ENCODE peak calls at places on chromosome 6, in four cellular contexts. One of them, this sample, is unnamed. For H3K4me1, the result is how much of the 10 kb centered on the place peaks cover.

GRCh38 chr6:147154454-147154853 is 49.8 kb upstream of the STXBP5 start:
- DNase-seq in colonic mucosa: no peak
- DNase-seq in hepatocyte: peak
- DNase-seq in ovary: no peak
- DNase-seq in this sample: peak

GRCh38 chr6:139852484-139853140 is 478.2 kb upstream of the CITED2 start:
- DNase-seq in colonic mucosa: no peak
- DNase-seq in hepatocyte: peak
- DNase-seq in ovary: no peak
- DNase-seq in this sample: peak

GRCh38 chr6:121886223-121886830 is 450.9 kb downstream of the GJA1 start:
- DNase-seq in hepatocyte: no peak
- DNase-seq in ovary: no peak
- DNase-seq in colonic mucosa: no peak
- DNase-seq in this sample: no peak

GRCh38 chr6:85569323-85569722 is 24.3 kb downstream of the SNX14 start:
- DNase-seq in colonic mucosa: no peak
- DNase-seq in ovary: no peak
- DNase-seq in hepatocyte: no peak
- DNase-seq in this sample: peak

GRCh38 chr6:47241742-47242482 is 67.8 kb downstream of the TNFRSF21 start:
- DNase-seq in hepatocyte: no peak
- DNase-seq in colonic mucosa: no peak
- DNase-seq in ovary: no peak
- DNase-seq in this sample: no peak

GRCh38 chr6:130111031-130111430 is 92.7 kb downstream of the L3MBTL3 start:
- DNase-seq in hepatocyte: no peak
- DNase-seq in ovary: no peak
- DNase-seq in colonic mucosa: no peak
- DNase-seq in this sample: no peak

GRCh38 chr6:1389791-1390070 is 355 bp downstream of the FOXF2 start:
- DNase-seq in hepatocyte: no peak
- DNase-seq in ovary: no peak
- DNase-seq in colonic mucosa: no peak
- DNase-seq in this sample: no peak

GRCh38 chr6:33633462-33634158 is 12.5 kb downstream of the ITPR3 start:
- DNase-seq in hepatocyte: peak
- DNase-seq in colonic mucosa: peak
- DNase-seq in ovary: peak
- DNase-seq in this sample: no peak

GRCh38 chr6:148263010-148263409 is 79.6 kb upstream of the SASH1 start:
- DNase-seq in colonic mucosa: no peak
- DNase-seq in hepatocyte: no peak
- DNase-seq in ovary: no peak
- DNase-seq in this sample: peak

GRCh38 chr6:15626878-15627683 is 35.7 kb downstream of the DTNBP1 start:
- DNase-seq in ovary: no peak
- DNase-seq in colonic mucosa: no peak
- DNase-seq in hepatocyte: no peak
- DNase-seq in this sample: no peak

GRCh38 chr6:45462190-45463134 is 84.7 kb upstream of the SUPT3H start:
- DNase-seq in hepatocyte: no peak
- DNase-seq in colonic mucosa: no peak
- DNase-seq in ovary: no peak
- DNase-seq in this sample: no peak

GRCh38 chr6:144158133-144158532 is 7.8 kb downstream of the STX11 start:
- DNase-seq in hepatocyte: peak
- DNase-seq in ovary: peak
- DNase-seq in colonic mucosa: no peak
- DNase-seq in this sample: peak

GRCh38 chr6:43076928-43077809 is 1.1 kb downstream of the PTK7 start:
- DNase-seq in hepatocyte: peak
- DNase-seq in ovary: peak
- DNase-seq in colonic mucosa: peak
- DNase-seq in this sample: no peak

GRCh38 chr6:3625980-3626533 is 125.5 kb downstream of the PXDC1 start:
- DNase-seq in ovary: no peak
- DNase-seq in colonic mucosa: no peak
- DNase-seq in hepatocyte: no peak
- DNase-seq in this sample: no peak

GRCh38 chr6:98998103-98998502 is 50.4 kb upstream of the FBXL4 start:
- DNase-seq in hepatocyte: no peak
- DNase-seq in ovary: no peak
- DNase-seq in colonic mucosa: no peak
- DNase-seq in this sample: no peak

GRCh38 chr6:5087389-5087788 is 2.2 kb downstream of the PPP1R3G start:
- DNase-seq in ovary: no peak
- DNase-seq in hepatocyte: no peak
- DNase-seq in colonic mucosa: peak
- DNase-seq in this sample: no peak

GRCh38 chr6:168192195-168192900 is 113.3 kb upstream of the FRMD1 start:
- DNase-seq in colonic mucosa: peak
- DNase-seq in hepatocyte: no peak
- DNase-seq in ovary: no peak
- DNase-seq in this sample: no peak

GRCh38 chr6:85864453-85865401 is 222.0 kb upstream of the SYNCRIP start:
- DNase-seq in hepatocyte: peak
- DNase-seq in colonic mucosa: no peak
- DNase-seq in ovary: no peak
- DNase-seq in this sample: peak

DNA sequence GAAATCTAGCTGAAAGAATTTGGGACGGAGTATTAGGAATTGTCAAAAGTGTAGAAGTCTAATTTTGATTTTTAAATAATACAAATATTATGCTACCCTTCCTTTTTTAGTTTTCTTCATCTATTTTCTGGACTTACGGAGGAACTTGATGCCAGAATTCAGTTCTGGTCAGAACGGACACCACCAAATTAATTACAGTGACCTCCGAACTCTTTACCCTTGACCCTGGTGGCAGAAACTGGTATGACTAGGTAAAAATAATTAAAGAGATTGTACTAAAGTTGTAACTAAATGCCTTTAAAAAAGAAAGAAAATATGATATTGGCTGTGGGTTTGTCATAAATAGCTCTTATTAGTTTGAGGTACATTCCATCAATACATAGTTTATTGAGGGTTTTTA is 751.1 kb upstream of the MAP3K7 start:
- DNase-seq in ovary: no peak
- DNase-seq in colonic mucosa: no peak
- DNase-seq in hepatocyte: no peak
- DNase-seq in this sample: no peak
- TF ChIP-seq CTCF in ovary: no peak
- TF ChIP-seq CTCF in colonic mucosa: peak
- TF ChIP-seq CTCF in hepatocyte: no peak
- TF ChIP-seq CTCF in this sample: no peak

GRCh38 chr6:108799791-108800190 is 48.4 kb upstream of the ARMC2 start:
- DNase-seq in hepatocyte: no peak
- DNase-seq in colonic mucosa: no peak
- DNase-seq in ovary: no peak
- DNase-seq in this sample: no peak
- H3K4me1 ChIP-seq in hepatocyte: under half
- H3K4me1 ChIP-seq in colonic mucosa: under half
- H3K4me1 ChIP-seq in ovary: under half
- H3K4me1 ChIP-seq in this sample: under half

GRCh38 chr6:111628117-111628866 is 22.6 kb upstream of the TRAF3IP2 start:
- DNase-seq in hepatocyte: no peak
- DNase-seq in ovary: no peak
- DNase-seq in colonic mucosa: no peak
- DNase-seq in this sample: no peak
- H3K27ac ChIP-seq in hepatocyte: peak
- H3K27ac ChIP-seq in ovary: no peak
- H3K27ac ChIP-seq in colonic mucosa: no peak
- H3K27ac ChIP-seq in this sample: no peak

GRCh38 chr6:55895972-55896371 is 20.6 kb upstream of the BMP5 start:
- DNase-seq in ovary: no peak
- DNase-seq in hepatocyte: no peak
- DNase-seq in colonic mucosa: no peak
- DNase-seq in this sample: no peak
- TF ChIP-seq CTCF in ovary: no peak
- TF ChIP-seq CTCF in hepatocyte: no peak
- TF ChIP-seq CTCF in colonic mucosa: no peak
- TF ChIP-seq CTCF in this sample: no peak

GRCh38 chr6:41713161-41713649 is 22.2 kb downstream of the TFEB start:
- DNase-seq in hepatocyte: no peak
- DNase-seq in ovary: no peak
- DNase-seq in colonic mucosa: no peak
- DNase-seq in this sample: no peak
- H3K4me1 ChIP-seq in hepatocyte: under half
- H3K4me1 ChIP-seq in ovary: under half
- H3K4me1 ChIP-seq in colonic mucosa: under half
- H3K4me1 ChIP-seq in this sample: under half

GRCh38 chr6:36623547-36624459 is 29.6 kb downstream of the SRSF3 start:
- DNase-seq in ovary: peak
- DNase-seq in colonic mucosa: peak
- DNase-seq in hepatocyte: peak
- DNase-seq in this sample: peak
- H3K27ac ChIP-seq in ovary: peak
- H3K27ac ChIP-seq in colonic mucosa: peak
- H3K27ac ChIP-seq in hepatocyte: peak
- H3K27ac ChIP-seq in this sample: no peak

GRCh38 chr6:39197521-39198500 is 31.5 kb downstream of the KCNK5 start:
- DNase-seq in ovary: no peak
- DNase-seq in hepatocyte: no peak
- DNase-seq in colonic mucosa: no peak
- DNase-seq in this sample: no peak
- TF ChIP-seq CTCF in ovary: no peak
- TF ChIP-seq CTCF in hepatocyte: no peak
- TF ChIP-seq CTCF in colonic mucosa: no peak
- TF ChIP-seq CTCF in this sample: no peak

DNA sequence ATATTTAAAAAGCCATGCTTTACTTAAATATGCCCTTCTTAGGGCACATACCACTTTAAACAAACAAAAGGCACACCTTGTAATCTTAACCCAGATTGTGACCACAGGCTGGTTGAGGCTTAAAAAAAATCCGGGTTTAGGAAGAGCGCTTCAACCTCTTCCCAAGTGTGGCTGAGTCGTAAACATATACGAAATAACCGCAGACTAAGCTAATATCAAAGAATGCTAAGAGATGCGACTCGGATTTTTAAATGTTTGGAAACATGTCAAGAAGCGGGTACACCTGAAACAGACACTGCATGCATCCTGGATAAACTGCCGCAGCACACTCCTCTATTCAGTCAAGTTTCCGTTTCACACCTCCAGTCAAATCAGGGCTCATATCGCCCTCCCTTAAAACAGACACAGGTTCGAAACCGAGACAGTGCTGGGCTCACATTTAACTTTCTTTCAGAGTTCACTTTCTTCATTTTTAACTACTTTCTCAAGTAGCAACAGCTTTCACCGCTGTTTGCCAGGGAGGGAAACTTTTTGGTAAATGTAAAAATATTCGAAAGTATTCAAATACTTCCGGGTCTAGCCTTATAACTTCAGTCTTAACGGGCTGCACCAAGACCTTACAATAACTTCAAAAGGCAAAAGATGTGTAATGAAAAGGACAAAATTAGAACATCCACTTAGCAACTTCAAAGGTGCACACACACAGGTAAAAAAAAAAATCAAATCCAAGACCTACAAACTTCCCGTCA is 1.3 kb downstream of the DEK start:
- DNase-seq in ovary: no peak
- DNase-seq in colonic mucosa: peak
- DNase-seq in hepatocyte: no peak
- DNase-seq in this sample: peak
- H3K4me1 ChIP-seq in ovary: under half
- H3K4me1 ChIP-seq in colonic mucosa: under half
- H3K4me1 ChIP-seq in hepatocyte: under half
- H3K4me1 ChIP-seq in this sample: under half

DNA sequence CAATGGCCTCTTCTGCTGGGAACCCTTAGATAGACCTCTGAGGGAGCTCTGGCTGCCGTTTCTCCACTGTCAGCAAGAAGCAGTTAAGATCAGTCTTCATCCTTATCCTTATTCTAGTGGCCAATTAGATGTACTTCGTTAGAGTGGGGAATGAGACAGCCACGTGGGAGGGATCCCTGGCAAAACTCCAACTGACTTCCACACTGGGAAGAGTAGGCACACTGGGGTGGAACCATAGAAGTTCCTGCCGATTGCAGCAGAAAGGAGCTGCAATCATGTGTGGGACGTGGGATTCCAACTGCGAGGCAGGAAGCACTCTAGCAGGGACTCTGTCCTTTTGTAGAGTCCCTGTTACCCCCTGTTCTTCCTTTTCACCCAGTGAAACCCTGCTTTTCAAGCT is 226.3 kb upstream of the RGS17 start:
- DNase-seq in ovary: no peak
- DNase-seq in colonic mucosa: no peak
- DNase-seq in hepatocyte: no peak
- DNase-seq in this sample: no peak
- H3K27ac ChIP-seq in ovary: no peak
- H3K27ac ChIP-seq in colonic mucosa: no peak
- H3K27ac ChIP-seq in hepatocyte: no peak
- H3K27ac ChIP-seq in this sample: no peak

DNA sequence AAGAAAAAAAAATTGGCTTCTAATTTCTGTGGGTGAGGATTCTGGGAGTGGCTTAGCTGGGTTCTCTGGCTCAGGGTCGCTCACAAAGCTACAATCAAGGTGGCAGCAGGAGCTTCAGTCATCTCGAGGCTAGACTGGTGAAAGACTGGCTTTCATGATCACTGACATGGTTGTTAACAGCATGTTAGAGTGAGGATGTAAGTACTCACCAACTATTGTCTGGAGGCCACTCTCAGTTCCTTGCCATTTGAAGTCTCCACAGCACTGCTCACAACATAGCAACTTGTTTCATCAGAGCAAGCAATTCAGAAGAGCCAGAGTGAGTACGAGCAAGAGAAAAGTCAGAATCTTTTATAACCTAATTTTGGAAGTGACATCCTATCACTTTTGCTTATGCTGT is 145.7 kb upstream of the PRSS16 start:
- DNase-seq in hepatocyte: no peak
- DNase-seq in colonic mucosa: no peak
- DNase-seq in ovary: no peak
- DNase-seq in this sample: no peak
- TF ChIP-seq CTCF in hepatocyte: no peak
- TF ChIP-seq CTCF in colonic mucosa: no peak
- TF ChIP-seq CTCF in ovary: no peak
- TF ChIP-seq CTCF in this sample: no peak

This sample was measured in foreskin keratinocyte.